ENCODE peak calls at places on chromosomes 1 and 21, in five cellular contexts. M is HCT116, A is K562, P is GM12878, Q is H1. B is an unnamed sample. For H3K27me3, the result is how much of the 10 kb centered on the place peaks cover.

GRCh38 chr1:152495066-152495675 is 15.4 kb upstream of the LCE5A start:
- DNase-seq in M (no peak), A (peak), P (no peak), Q (no peak), B (peak)

GRCh38 chr21:38952890-38953289 is 147.2 kb downstream of the ETS2 start:
- DNase-seq in M (no peak), A (no peak), P (no peak), Q (no peak), B (no peak)

GRCh38 chr1:221880182-221880581 is 138.3 kb upstream of the DUSP10 start:
- DNase-seq in M (no peak), A (no peak), P (no peak), Q (no peak), B (no peak)

GRCh38 chr1:235888119-235888643 is 21.5 kb upstream of the LYST start:
- DNase-seq in M (no peak), A (no peak), P (peak), Q (no peak), B (no peak)

GRCh38 chr1:198776602-198777029 is 137.8 kb downstream of the PTPRC start:
- DNase-seq in M (no peak), A (no peak), P (no peak), Q (no peak), B (no peak)

GRCh38 chr1:5648410-5649165 is 343.6 kb downstream of the NPHP4 start:
- DNase-seq in M (no peak), A (no peak), P (no peak), Q (peak), B (peak)

GRCh38 chr1:3067671-3068399 is 1.2 kb upstream of the PRDM16 start:
- DNase-seq in M (no peak), A (no peak), P (no peak), Q (peak), B (no peak)

GRCh38 chr1:188463919-188464318 is 1635.2 kb downstream of the PLA2G4A start:
- DNase-seq in M (no peak), A (no peak), P (no peak), Q (no peak), B (no peak)

GRCh38 chr1:217982711-217983405 is 302.2 kb upstream of the RRP15 start:
- DNase-seq in M (no peak), A (no peak), P (no peak), Q (no peak), B (no peak)

GRCh38 chr1:923131-923990 is at the start of gene SAMD11:
- DNase-seq in M (peak), A (peak), P (no peak), Q (peak), B (peak)

GRCh38 chr1:223765036-223765718 is 52.8 kb downstream of the CAPN2 start:
- DNase-seq in M (no peak), A (no peak), P (no peak), Q (no peak), B (peak)

GRCh38 chr1:222670110-222670509 is 42.2 kb downstream of the AIDA start:
- DNase-seq in M (no peak), A (no peak), P (no peak), Q (no peak), B (no peak)

GRCh38 chr1:184792450-184792969 is 37.9 kb upstream of the EDEM3 start:
- DNase-seq in M (peak), A (no peak), P (no peak), Q (no peak), B (peak)

GRCh38 chr1:51119331-51119730 is 17.3 kb downstream of the C1orf185 start:
- DNase-seq in M (no peak), A (no peak), P (no peak), Q (no peak), B (no peak)
- TF ChIP-seq ATF3 in M (no peak), A (no peak), P (no peak), Q (no peak), B (no peak)

DNA sequence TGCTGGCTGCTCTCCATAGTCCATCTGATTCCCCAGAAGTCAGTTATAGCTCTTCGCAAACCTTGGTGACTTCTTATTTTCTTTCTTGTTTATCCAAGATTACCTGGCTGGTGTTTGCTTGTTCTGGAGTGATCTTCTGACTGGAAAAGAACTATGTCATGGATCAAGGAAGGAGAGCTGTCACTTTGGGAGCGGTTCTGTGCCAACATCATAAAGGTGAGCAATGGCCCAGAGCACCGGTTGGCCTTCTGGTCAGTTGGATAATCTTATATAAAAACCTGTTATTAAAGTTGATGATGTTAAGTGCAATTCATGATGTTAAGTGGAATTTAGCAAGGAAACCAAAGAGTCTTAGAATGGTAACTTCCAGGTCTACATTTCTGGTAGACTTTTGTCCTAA is 672 bp downstream of the DHDDS start:
- DNase-seq in M (no peak), A (no peak), P (no peak), Q (no peak), B (no peak)
- H3K27me3 ChIP-seq in M (under half), A (under half), P (under half), Q (under half), B (under half)

DNA sequence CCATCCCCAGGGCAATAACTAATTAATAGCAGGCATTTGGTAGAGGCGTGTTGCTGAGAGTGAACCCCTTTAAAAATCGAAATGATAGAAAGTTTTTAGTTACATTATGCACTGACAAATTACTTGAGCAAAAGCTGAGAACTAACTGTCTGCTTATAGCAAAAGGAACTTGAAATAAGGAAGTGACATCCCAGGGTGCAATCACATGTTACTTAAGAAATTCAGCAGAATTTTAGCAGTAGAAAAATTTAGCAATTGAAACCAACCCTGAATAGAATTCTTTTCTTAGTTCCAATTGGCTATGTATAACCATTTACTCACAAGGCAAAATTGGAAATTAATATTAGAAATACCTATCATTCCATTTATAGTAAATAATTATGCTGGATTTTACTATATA is 139.5 kb upstream of the SAMSN1 start:
- DNase-seq in M (no peak), A (no peak), P (peak), Q (no peak), B (no peak)
- TF ChIP-seq ATF3 in M (no peak), A (no peak), P (no peak), Q (no peak), B (no peak)

GRCh38 chr21:35428927-35429326 is 379.8 kb upstream of the RUNX1 start:
- DNase-seq in M (no peak), A (no peak), P (no peak), Q (no peak), B (no peak)
- H3K27me3 ChIP-seq in M (under half), A (under half), P (under half), Q (under half), B (under half)

DNA sequence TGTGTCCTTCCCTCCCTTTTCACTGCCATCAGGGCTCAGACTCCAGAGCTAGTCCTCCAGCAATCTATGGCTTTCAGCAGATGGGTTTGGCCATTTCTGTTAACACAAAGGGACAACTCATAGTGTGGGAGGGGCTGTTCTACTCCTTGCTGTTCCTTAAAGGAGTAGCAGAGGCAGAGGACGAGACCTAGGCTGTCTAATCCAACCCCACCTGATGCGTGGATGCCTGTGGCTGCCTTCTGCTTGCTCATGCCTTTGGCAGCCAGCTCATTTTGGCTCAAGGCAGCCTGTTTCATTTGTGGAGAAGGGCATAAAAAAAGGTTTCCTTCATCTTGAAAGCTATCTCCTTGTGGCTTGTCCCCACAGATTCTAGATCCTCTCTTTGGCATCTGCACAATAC is 27.0 kb downstream of the MFSD2A start:
- DNase-seq in M (peak), A (no peak), P (no peak), Q (no peak), B (no peak)
- TF ChIP-seq ATF3 in M (no peak), A (no peak), P (no peak), Q (no peak), B (no peak)

GRCh38 chr1:37315236-37315870 is 159.0 kb upstream of the ZC3H12A start:
- DNase-seq in M (no peak), A (no peak), P (no peak), Q (no peak), B (no peak)
- H3K27me3 ChIP-seq in M (half or more), A (under half), P (under half), Q (under half), B (under half)

DNA sequence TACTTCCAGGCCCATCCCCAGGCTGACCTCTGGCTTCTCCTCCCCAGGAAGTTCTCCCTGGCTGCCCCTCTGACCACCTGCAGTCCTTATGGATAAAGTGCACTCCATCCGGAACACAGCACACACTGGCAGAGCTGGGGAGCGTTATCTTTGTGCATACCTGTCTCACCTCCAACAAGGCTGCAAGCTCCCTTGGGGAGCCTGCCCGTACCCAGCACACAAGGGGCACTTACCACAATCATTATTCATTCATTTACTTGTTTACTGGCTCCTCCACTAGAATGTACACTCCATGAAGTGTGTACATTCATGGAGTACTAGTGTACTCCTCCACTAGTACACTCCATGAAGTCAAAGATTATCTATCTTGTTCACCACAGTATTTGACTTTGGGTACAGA is 30.3 kb downstream of the GLIS1 start:
- DNase-seq in M (no peak), A (no peak), P (no peak), Q (no peak), B (no peak)
- TF ChIP-seq ATF3 in M (no peak), A (no peak), P (no peak), Q (no peak), B (no peak)

DNA sequence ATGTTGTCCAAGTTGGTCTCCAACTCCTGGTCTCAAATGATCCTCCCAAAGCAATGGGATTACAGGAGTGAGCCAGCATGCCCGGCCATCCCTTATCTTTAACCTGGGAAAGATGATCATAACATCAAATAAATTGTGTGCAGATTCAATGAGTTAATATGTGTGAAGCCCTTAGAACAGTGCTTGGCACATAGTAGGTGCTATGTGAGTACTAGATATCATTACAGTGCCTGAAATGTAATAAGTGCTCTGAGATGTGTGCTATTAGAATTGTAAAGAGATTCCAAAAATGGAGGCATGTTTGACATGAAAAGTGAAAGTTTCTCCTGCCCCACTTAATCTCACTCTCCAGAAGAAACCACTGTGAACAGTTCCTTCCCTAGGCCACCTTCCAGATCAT is 71.8 kb downstream of the RUNX3 start:
- DNase-seq in M (no peak), A (no peak), P (no peak), Q (no peak), B (no peak)
- H3K27me3 ChIP-seq in M (under half), A (half or more), P (under half), Q (under half), B (under half)

B was measured in HepG2.